ENCODE peak calls at places on chromosomes 4 and X, in eight cellular contexts. G is stimulated activated CD4-positive, alpha-beta T cell treated with anti-CD3 and anti-CD28 coated beads, Interleukin-4, amount 100 ng/mL, for 48 hours; H is EH; Z is GM03348; L is mammary epithelial cell; N is nephron progenitor cell; I is OCI-M1; T is GM23338. W is an unnamed sample.

GRCh38 chr4:139866270-139866962 is 200.8 kb downstream of the MGST2 start:
- DNase-seq in G (no peak), H (no peak), Z (no peak), L (no peak), N (peak), I (no peak), T (no peak), W (no peak)

GRCh38 chrX:106894978-106895452 is 8.1 kb downstream of the RIPPLY1 start:
- DNase-seq in G (no peak), H (peak), Z (peak), L (peak), N (no peak), I (no peak), T (no peak), W (no peak)

GRCh38 chrX:15204130-15204751 is 65.6 kb downstream of the ASB9 start:
- DNase-seq in G (no peak), H (no peak), Z (no peak), L (no peak), N (no peak), I (no peak), T (no peak), W (no peak)

GRCh38 chr4:147546341-147546740 is 65.4 kb downstream of the EDNRA start:
- DNase-seq in G (no peak), H (peak), Z (peak), L (peak), N (no peak), I (no peak), T (no peak), W (no peak)

GRCh38 chr4:74189331-74190043 is 31.6 kb downstream of the MTHFD2L start:
- DNase-seq in G (no peak), H (peak), Z (peak), L (peak), N (peak), I (peak), T (peak), W (no peak)

GRCh38 chrX:141405878-141406492 is 163.7 kb upstream of the SPANXC start:
- DNase-seq in G (no peak), H (peak), Z (peak), L (peak), N (no peak), I (no peak), T (no peak), W (no peak)

GRCh38 chr4:8239661-8240060 is 29.9 kb upstream of the HTRA3 start:
- DNase-seq in G (no peak), H (no peak), Z (no peak), L (no peak), N (no peak), I (no peak), T (no peak), W (no peak)

GRCh38 chr4:33551244-33551643 is 2693.1 kb downstream of the ARAP2 start:
- DNase-seq in G (no peak), H (no peak), Z (no peak), L (no peak), N (no peak), I (no peak), T (no peak), W (no peak)

GRCh38 chr4:1347410-1347864 is 429 bp downstream of the UVSSA start:
- DNase-seq in G (peak), H (peak), Z (peak), L (peak), N (no peak), I (peak), T (peak), W (peak)

GRCh38 chrX:37998586-37999267 is 7.6 kb upstream of the SYTL5 start:
- DNase-seq in G (no peak), H (peak), Z (no peak), L (peak), N (no peak), I (no peak), T (no peak), W (no peak)

GRCh38 chr4:7383251-7383650 is 51.5 kb downstream of the PSAPL1 start:
- DNase-seq in G (no peak), H (no peak), Z (no peak), L (no peak), N (no peak), I (no peak), T (no peak), W (no peak)

GRCh38 chr4:107780665-107781064 is 44.1 kb upstream of the SGMS2 start:
- DNase-seq in G (no peak), H (no peak), Z (no peak), L (peak), N (peak), I (peak), T (peak), W (no peak)

GRCh38 chrX:13411496-13412207 is 91.8 kb upstream of the ATXN3L start:
- DNase-seq in G (no peak), H (no peak), Z (no peak), L (no peak), N (no peak), I (no peak), T (no peak), W (no peak)

GRCh38 chr4:70712604-70713452 is 8.9 kb upstream of the RUFY3 start:
- DNase-seq in G (no peak), H (no peak), Z (no peak), L (no peak), N (no peak), I (no peak), T (no peak), W (no peak)

GRCh38 chr4:94399721-94400120 is 52.0 kb upstream of the PDLIM5 start:
- DNase-seq in G (no peak), H (no peak), Z (no peak), L (no peak), N (no peak), I (no peak), T (no peak), W (no peak)

GRCh38 chr4:53841711-53842110 is 222.7 kb downstream of the CHIC2 start:
- DNase-seq in G (no peak), H (no peak), Z (no peak), L (no peak), N (no peak), I (no peak), T (no peak), W (no peak)

GRCh38 chrX:45803383-45803921 is 602.8 kb upstream of the DIPK2B start:
- DNase-seq in G (no peak), H (peak), Z (peak), L (peak), N (no peak), I (peak), T (no peak), W (peak)

W was measured in natural killer cell treated with Interleukin-12 subunit alpha and Interleukin-12 subunit beta and Interleukin-15 and Interleukin-18, amount 100 ng/mL, for 72 hours.